ENCODE peak calls at places on chromosomes 12 and 14, in eight cellular contexts. D, K, F, M, X, H, W and U are unnamed samples.

GRCh38 chr14:105290598-105291356 is 10.0 kb downstream of the BRF1 start:
- DNase-seq in W (no peak), D (no peak), X (no peak), F (no peak), M (no peak), K (no peak), H (no peak), U (no peak)

GRCh38 chr12:107415834-107416233 is 269.8 kb upstream of the PWP1 start:
- DNase-seq in K (no peak), X (no peak), M (no peak), H (no peak), D (no peak), F (no peak), W (peak), U (no peak)

GRCh38 chr12:58309806-58310205 is 368.4 kb downstream of the ATP23 start:
- DNase-seq in W (no peak), D (no peak), F (no peak), H (no peak), M (no peak), X (no peak), K (no peak), U (no peak)

GRCh38 chr12:65867428-65867827 is 43.1 kb downstream of the HMGA2 start:
- DNase-seq in M (no peak), F (no peak), K (no peak), H (no peak), X (no peak), D (no peak), W (peak), U (no peak)

GRCh38 chr12:5379737-5380496 is 52.0 kb upstream of the NTF3 start:
- DNase-seq in K (no peak), W (no peak), M (no peak), F (no peak), D (no peak), X (no peak), H (no peak), U (no peak)

GRCh38 chr12:121723200-121723599 is 10.6 kb downstream of the TMEM120B start:
- DNase-seq in W (no peak), X (no peak), D (no peak), K (no peak), F (no peak), M (no peak), H (no peak), U (no peak)

GRCh38 chr12:116882742-116883141 is 1.5 kb upstream of the HRK start:
- DNase-seq in D (no peak), K (no peak), W (peak), M (no peak), F (no peak), X (no peak), H (peak), U (no peak)

GRCh38 chr12:131511391-131511802 is 199.5 kb upstream of the SFSWAP start:
- DNase-seq in W (peak), X (no peak), M (no peak), K (no peak), F (peak), H (no peak), D (no peak), U (peak)

GRCh38 chr12:116637589-116638165 is 78.5 kb downstream of the MAP1LC3B2 start:
- DNase-seq in F (no peak), H (no peak), K (no peak), W (no peak), X (no peak), D (no peak), M (peak), U (no peak)

GRCh38 chr12:15209782-15210181 is 11.4 kb downstream of the RERG start:
- DNase-seq in H (no peak), M (no peak), W (peak), F (no peak), X (no peak), D (peak), K (no peak), U (no peak)

GRCh38 chr12:122097641-122098364 is 19.2 kb downstream of the MLXIP start:
- DNase-seq in F (no peak), K (no peak), W (no peak), M (peak), X (no peak), H (peak), D (peak), U (no peak)

GRCh38 chr12:71999795-72000194 is 61.1 kb downstream of the TPH2 start:
- DNase-seq in X (peak), H (no peak), F (no peak), D (no peak), M (no peak), W (peak), K (no peak), U (no peak)

GRCh38 chr14:74441113-74441512 is 15.1 kb upstream of the SYNDIG1L start:
- DNase-seq in W (no peak), M (no peak), X (no peak), D (no peak), F (no peak), H (no peak), K (no peak), U (no peak)

GRCh38 chr14:40623641-40624040 is 983.0 kb upstream of the LRFN5 start:
- DNase-seq in X (no peak), K (no peak), M (no peak), D (no peak), H (peak), W (no peak), F (no peak), U (no peak)

GRCh38 chr12:16385779-16386646 is 38.6 kb downstream of the MGST1 start:
- DNase-seq in F (no peak), M (peak), K (no peak), W (peak), X (peak), D (peak), H (peak), U (no peak)